ENCODE peak calls at places on chromosomes 7 and 10, in ten cellular contexts. One of them, this sample, is unnamed.
A peak's percentile ranks its signal among the peaks of the same experiment; 100 is the strongest.

GRCh38 chr10:74282151-74282852 is 131.3 kb downstream of the ADK start:
- DNase-seq in lung: no peak
- DNase-seq in neuronal stem cell: no peak
- DNase-seq in cardiac muscle cell: no peak
- DNase-seq in hepatocyte: no peak
- DNase-seq in A549: no peak
- DNase-seq in psoas muscle: no peak
- DNase-seq in naive thymus-derived CD4-positive, alpha-beta T cell: no peak
- DNase-seq in left lung: no peak
- DNase-seq in pancreas: no peak
- DNase-seq in this sample: no peak

GRCh38 chr7:152050547-152050971 is 25.1 kb downstream of the GALNT11 start:
- DNase-seq in naive thymus-derived CD4-positive, alpha-beta T cell: no peak
- DNase-seq in hepatocyte: no peak
- DNase-seq in A549: no peak
- DNase-seq in pancreas: no peak
- DNase-seq in left lung: no peak
- DNase-seq in cardiac muscle cell: no peak
- DNase-seq in lung: no peak
- DNase-seq in neuronal stem cell: no peak
- DNase-seq in psoas muscle: no peak
- DNase-seq in this sample: peak; percentile 93

GRCh38 chr10:100562806-100563293 is 27.1 kb downstream of the HIF1AN start:
- DNase-seq in neuronal stem cell: no peak
- DNase-seq in pancreas: peak; percentile 15
- DNase-seq in A549: peak; percentile 48
- DNase-seq in naive thymus-derived CD4-positive, alpha-beta T cell: no peak
- DNase-seq in psoas muscle: no peak
- DNase-seq in hepatocyte: peak; percentile 26
- DNase-seq in cardiac muscle cell: peak; percentile 49
- DNase-seq in left lung: no peak
- DNase-seq in lung: no peak
- DNase-seq in this sample: peak; percentile 52

GRCh38 chr10:110398419-110399162 is 93.9 kb upstream of the SMNDC1 start:
- DNase-seq in hepatocyte: peak; percentile 92
- DNase-seq in A549: peak; percentile 99
- DNase-seq in cardiac muscle cell: no peak
- DNase-seq in left lung: no peak
- DNase-seq in lung: peak; percentile 49
- DNase-seq in neuronal stem cell: no peak
- DNase-seq in psoas muscle: peak; percentile 52
- DNase-seq in naive thymus-derived CD4-positive, alpha-beta T cell: no peak
- DNase-seq in pancreas: peak; percentile 59
- DNase-seq in this sample: peak; percentile 88

GRCh38 chr10:57579926-57580325 is 687.8 kb downstream of the IPMK start:
- DNase-seq in psoas muscle: no peak
- DNase-seq in lung: no peak
- DNase-seq in hepatocyte: peak; percentile 63
- DNase-seq in pancreas: no peak
- DNase-seq in A549: peak; percentile 60
- DNase-seq in left lung: no peak
- DNase-seq in cardiac muscle cell: peak; percentile 51
- DNase-seq in naive thymus-derived CD4-positive, alpha-beta T cell: no peak
- DNase-seq in neuronal stem cell: peak; percentile 29
- DNase-seq in this sample: no peak

GRCh38 chr7:129066290-129067131 is 11.6 kb upstream of the TNPO3 start:
- DNase-seq in hepatocyte: peak; percentile 66
- DNase-seq in naive thymus-derived CD4-positive, alpha-beta T cell: no peak
- DNase-seq in A549: peak; percentile 43
- DNase-seq in lung: no peak
- DNase-seq in cardiac muscle cell: no peak
- DNase-seq in neuronal stem cell: no peak
- DNase-seq in psoas muscle: no peak
- DNase-seq in left lung: no peak
- DNase-seq in pancreas: no peak
- DNase-seq in this sample: peak; percentile 95

GRCh38 chr10:126060232-126060935 is 164.0 kb downstream of the FANK1 start:
- DNase-seq in cardiac muscle cell: no peak
- DNase-seq in A549: peak; percentile 63
- DNase-seq in lung: no peak
- DNase-seq in neuronal stem cell: no peak
- DNase-seq in hepatocyte: no peak
- DNase-seq in naive thymus-derived CD4-positive, alpha-beta T cell: no peak
- DNase-seq in pancreas: no peak
- DNase-seq in psoas muscle: peak; percentile 61
- DNase-seq in left lung: no peak
- DNase-seq in this sample: peak; percentile 80

GRCh38 chr7:47954231-47954911 is 6.1 kb upstream of the PKD1L1 start:
- DNase-seq in psoas muscle: no peak
- DNase-seq in cardiac muscle cell: no peak
- DNase-seq in pancreas: no peak
- DNase-seq in A549: no peak
- DNase-seq in left lung: no peak
- DNase-seq in naive thymus-derived CD4-positive, alpha-beta T cell: no peak
- DNase-seq in neuronal stem cell: no peak
- DNase-seq in hepatocyte: no peak
- DNase-seq in lung: no peak
- DNase-seq in this sample: no peak

GRCh38 chr10:47054936-47055335 is 143.7 kb downstream of the PTPN20 start:
- DNase-seq in neuronal stem cell: no peak
- DNase-seq in lung: no peak
- DNase-seq in hepatocyte: no peak
- DNase-seq in A549: no peak
- DNase-seq in cardiac muscle cell: no peak
- DNase-seq in psoas muscle: no peak
- DNase-seq in naive thymus-derived CD4-positive, alpha-beta T cell: no peak
- DNase-seq in pancreas: no peak
- DNase-seq in left lung: no peak
- DNase-seq in this sample: peak; percentile 27

GRCh38 chr10:124436191-124436638 is 13.6 kb downstream of the NKX1-2 start:
- DNase-seq in naive thymus-derived CD4-positive, alpha-beta T cell: no peak
- DNase-seq in pancreas: no peak
- DNase-seq in psoas muscle: no peak
- DNase-seq in cardiac muscle cell: no peak
- DNase-seq in left lung: no peak
- DNase-seq in A549: no peak
- DNase-seq in lung: no peak
- DNase-seq in neuronal stem cell: no peak
- DNase-seq in hepatocyte: no peak
- DNase-seq in this sample: peak; percentile 75

GRCh38 chr7:74684921-74685320 is 27.4 kb downstream of the GTF2I start:
- DNase-seq in pancreas: no peak
- DNase-seq in A549: peak; percentile 24
- DNase-seq in hepatocyte: no peak
- DNase-seq in neuronal stem cell: no peak
- DNase-seq in lung: no peak
- DNase-seq in psoas muscle: no peak
- DNase-seq in naive thymus-derived CD4-positive, alpha-beta T cell: no peak
- DNase-seq in left lung: no peak
- DNase-seq in cardiac muscle cell: no peak
- DNase-seq in this sample: no peak

GRCh38 chr10:73744690-73744994 is 470 bp downstream of the SEC24C start:
- DNase-seq in pancreas: peak; percentile 50
- DNase-seq in A549: peak; percentile 55
- DNase-seq in cardiac muscle cell: peak; percentile 85
- DNase-seq in left lung: no peak
- DNase-seq in neuronal stem cell: no peak
- DNase-seq in naive thymus-derived CD4-positive, alpha-beta T cell: no peak
- DNase-seq in lung: peak; percentile 61
- DNase-seq in hepatocyte: peak; percentile 85
- DNase-seq in psoas muscle: peak; percentile 55
- DNase-seq in this sample: peak; percentile 69

GRCh38 chr7:155807805-155808550 is 4.3 kb downstream of the SHH start:
- DNase-seq in lung: no peak
- DNase-seq in A549: no peak
- DNase-seq in neuronal stem cell: no peak
- DNase-seq in cardiac muscle cell: no peak
- DNase-seq in pancreas: no peak
- DNase-seq in hepatocyte: peak; percentile 84
- DNase-seq in psoas muscle: no peak
- DNase-seq in left lung: peak; percentile 24
- DNase-seq in naive thymus-derived CD4-positive, alpha-beta T cell: no peak
- DNase-seq in this sample: no peak

GRCh38 chr7:39589323-39590111 is 23.3 kb downstream of the YAE1 start:
- DNase-seq in psoas muscle: no peak
- DNase-seq in cardiac muscle cell: peak; percentile 62
- DNase-seq in naive thymus-derived CD4-positive, alpha-beta T cell: peak; percentile 49
- DNase-seq in A549: peak; percentile 47
- DNase-seq in hepatocyte: peak; percentile 23
- DNase-seq in lung: no peak
- DNase-seq in left lung: no peak
- DNase-seq in neuronal stem cell: peak; percentile 17
- DNase-seq in pancreas: peak; percentile 26
- DNase-seq in this sample: peak; percentile 89

GRCh38 chr10:12937527-12937926 is 64.0 kb downstream of the CCDC3 start:
- DNase-seq in A549: no peak
- DNase-seq in psoas muscle: no peak
- DNase-seq in cardiac muscle cell: no peak
- DNase-seq in neuronal stem cell: no peak
- DNase-seq in pancreas: no peak
- DNase-seq in hepatocyte: no peak
- DNase-seq in lung: no peak
- DNase-seq in left lung: no peak
- DNase-seq in naive thymus-derived CD4-positive, alpha-beta T cell: no peak
- DNase-seq in this sample: peak; percentile 42

GRCh38 chr10:29353887-29354561 is 65.2 kb downstream of the LYZL1 start:
- DNase-seq in left lung: no peak
- DNase-seq in psoas muscle: no peak
- DNase-seq in naive thymus-derived CD4-positive, alpha-beta T cell: no peak
- DNase-seq in lung: no peak
- DNase-seq in neuronal stem cell: no peak
- DNase-seq in A549: no peak
- DNase-seq in hepatocyte: no peak
- DNase-seq in cardiac muscle cell: no peak
- DNase-seq in pancreas: no peak
- DNase-seq in this sample: no peak

GRCh38 chr10:70648427-70648826 is 23.9 kb upstream of the ADAMTS14 start:
- DNase-seq in A549: peak; percentile 49
- DNase-seq in psoas muscle: no peak
- DNase-seq in lung: no peak
- DNase-seq in naive thymus-derived CD4-positive, alpha-beta T cell: no peak
- DNase-seq in left lung: no peak
- DNase-seq in hepatocyte: peak; percentile 28
- DNase-seq in pancreas: no peak
- DNase-seq in cardiac muscle cell: no peak
- DNase-seq in neuronal stem cell: no peak
- DNase-seq in this sample: no peak
- H3K9me3 ChIP-seq in A549: peaks cover 8% of the 10 kb centered on the region
- H3K9me3 ChIP-seq in psoas muscle: no peaks in the 10 kb centered on the region
- H3K9me3 ChIP-seq in lung: no peaks in the 10 kb centered on the region
- H3K9me3 ChIP-seq in naive thymus-derived CD4-positive, alpha-beta T cell: peaks cover 4% of the 10 kb centered on the region
- H3K9me3 ChIP-seq in left lung: no peaks in the 10 kb centered on the region
- H3K9me3 ChIP-seq in hepatocyte: no peaks in the 10 kb centered on the region
- H3K9me3 ChIP-seq in pancreas: no peaks in the 10 kb centered on the region
- H3K9me3 ChIP-seq in cardiac muscle cell: no peaks in the 10 kb centered on the region
- H3K9me3 ChIP-seq in neuronal stem cell: peaks cover 31% of the 10 kb centered on the region
- H3K9me3 ChIP-seq in this sample: peaks cover 7% of the 10 kb centered on the region

GRCh38 chr7:133052357-133052756 is 29.5 kb downstream of the CHCHD3 start:
- DNase-seq in cardiac muscle cell: no peak
- DNase-seq in neuronal stem cell: no peak
- DNase-seq in lung: no peak
- DNase-seq in psoas muscle: no peak
- DNase-seq in naive thymus-derived CD4-positive, alpha-beta T cell: no peak
- DNase-seq in A549: no peak
- DNase-seq in pancreas: no peak
- DNase-seq in hepatocyte: no peak
- DNase-seq in left lung: no peak
- DNase-seq in this sample: peak; percentile 56
- H3K27ac ChIP-seq in cardiac muscle cell: no peak overlapping the region
- H3K27ac ChIP-seq in neuronal stem cell: no peak overlapping the region
- H3K27ac ChIP-seq in lung: no peak overlapping the region
- H3K27ac ChIP-seq in psoas muscle: peak overlapping the region; percentile 76
- H3K27ac ChIP-seq in naive thymus-derived CD4-positive, alpha-beta T cell: no peak overlapping the region
- H3K27ac ChIP-seq in A549: no peak overlapping the region
- H3K27ac ChIP-seq in pancreas: no peak overlapping the region
- H3K27ac ChIP-seq in hepatocyte: no peak overlapping the region
- H3K27ac ChIP-seq in left lung: no peak overlapping the region
- H3K27ac ChIP-seq in this sample: peak overlapping the region; percentile 85

GRCh38 chr7:30917216-30917893 is 5.7 kb downstream of the AQP1 start:
- DNase-seq in lung: no peak
- DNase-seq in cardiac muscle cell: no peak
- DNase-seq in pancreas: no peak
- DNase-seq in psoas muscle: no peak
- DNase-seq in left lung: peak; percentile 7
- DNase-seq in A549: no peak
- DNase-seq in naive thymus-derived CD4-positive, alpha-beta T cell: no peak
- DNase-seq in hepatocyte: no peak
- DNase-seq in neuronal stem cell: no peak
- DNase-seq in this sample: no peak
- H3K4me1 ChIP-seq in lung: peaks cover 33% of the 10 kb centered on the region
- H3K4me1 ChIP-seq in cardiac muscle cell: peaks cover 79% of the 10 kb centered on the region
- H3K4me1 ChIP-seq in pancreas: peaks cover 10% of the 10 kb centered on the region
- H3K4me1 ChIP-seq in psoas muscle: peaks cover 33% of the 10 kb centered on the region
- H3K4me1 ChIP-seq in left lung: peaks cover 25% of the 10 kb centered on the region
- H3K4me1 ChIP-seq in A549: peaks cover 22% of the 10 kb centered on the region
- H3K4me1 ChIP-seq in naive thymus-derived CD4-positive, alpha-beta T cell: no peaks in the 10 kb centered on the region
- H3K4me1 ChIP-seq in hepatocyte: peaks cover 25% of the 10 kb centered on the region
- H3K4me1 ChIP-seq in neuronal stem cell: no peaks in the 10 kb centered on the region
- H3K4me1 ChIP-seq in this sample: peaks cover 28% of the 10 kb centered on the region

DNA sequence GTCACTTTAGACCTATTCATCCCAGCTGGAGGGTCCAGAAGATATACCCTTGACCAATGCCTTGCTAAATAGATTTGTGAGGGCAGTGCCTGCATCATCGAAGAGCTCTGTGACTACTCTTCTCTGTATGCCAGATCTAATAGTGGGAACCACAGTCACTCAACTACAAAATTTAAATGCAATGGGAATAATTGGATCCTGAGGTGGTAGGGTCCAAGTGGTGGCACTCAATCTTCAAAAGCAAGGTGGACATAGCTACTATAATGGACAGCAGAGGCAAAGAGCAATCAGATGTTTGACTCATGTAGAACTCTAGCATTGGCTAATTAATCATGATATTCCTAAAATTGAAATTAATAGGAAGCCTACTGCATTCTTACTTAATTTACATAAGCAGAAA is 554.3 kb upstream of the GRM3 start:
- DNase-seq in cardiac muscle cell: no peak
- DNase-seq in lung: no peak
- DNase-seq in left lung: no peak
- DNase-seq in A549: no peak
- DNase-seq in naive thymus-derived CD4-positive, alpha-beta T cell: no peak
- DNase-seq in psoas muscle: no peak
- DNase-seq in pancreas: no peak
- DNase-seq in neuronal stem cell: no peak
- DNase-seq in hepatocyte: no peak
- DNase-seq in this sample: no peak
- H3K9me3 ChIP-seq in cardiac muscle cell: no peaks in the 10 kb centered on the region
- H3K9me3 ChIP-seq in lung: peaks cover 5% of the 10 kb centered on the region
- H3K9me3 ChIP-seq in left lung: no peaks in the 10 kb centered on the region
- H3K9me3 ChIP-seq in A549: no peaks in the 10 kb centered on the region
- H3K9me3 ChIP-seq in naive thymus-derived CD4-positive, alpha-beta T cell: no peaks in the 10 kb centered on the region
- H3K9me3 ChIP-seq in psoas muscle: peaks cover 5% of the 10 kb centered on the region
- H3K9me3 ChIP-seq in pancreas: no peaks in the 10 kb centered on the region
- H3K9me3 ChIP-seq in neuronal stem cell: no peaks in the 10 kb centered on the region
- H3K9me3 ChIP-seq in hepatocyte: no peaks in the 10 kb centered on the region
- H3K9me3 ChIP-seq in this sample: no peaks in the 10 kb centered on the region

This sample was measured in SJSA1.